ENCODE peak calls at places on chromosomes 5 and 9, in ten cellular contexts. Q is left cardiac atrium, W is iris pigment epithelial cell, S is astrocyte of the spinal cord, A is GF-D8, L is fibroblast of pulmonary artery, X is natural killer cell, B is NCI-H1436 treated with DMSO at 0.1 percent for 48 hours, J is activated T-cell treated with anti-CD3 and anti-CD28 coated beads for 1 hour, V is midbrain. U is an unnamed sample.

GRCh38 chr5:115435065-115435775 is 109.4 kb downstream of the FEM1C start:
- DNase-seq in Q (no peak), W (no peak), S (no peak), A (no peak), L (no peak), X (no peak), B (no peak), J (no peak), V (no peak), U (no peak)

GRCh38 chr9:110954822-110955291 is 83.4 kb downstream of the LPAR1 start:
- DNase-seq in Q (no peak), W (peak), S (peak), A (no peak), L (no peak), X (no peak), B (no peak), J (no peak), V (no peak), U (peak)

GRCh38 chr5:31661257-31661656 is 22.3 kb downstream of the PDZD2 start:
- DNase-seq in Q (no peak), W (no peak), S (no peak), A (no peak), L (no peak), X (no peak), B (no peak), J (no peak), V (no peak), U (no peak)

GRCh38 chr5:141121563-141121962 is at the start of gene PCDHB4:
- DNase-seq in Q (peak), W (no peak), S (no peak), A (no peak), L (peak), X (no peak), B (no peak), J (no peak), V (peak), U (peak)

GRCh38 chr5:107005161-107005560 is 665.6 kb downstream of the EFNA5 start:
- DNase-seq in Q (no peak), W (no peak), S (no peak), A (no peak), L (no peak), X (no peak), B (no peak), J (no peak), V (no peak), U (no peak)

GRCh38 chr9:88663766-88664419 is 128.9 kb downstream of the NXNL2 start:
- DNase-seq in Q (no peak), W (peak), S (no peak), A (no peak), L (peak), X (no peak), B (no peak), J (no peak), V (no peak), U (no peak)

GRCh38 chr5:165805756-165806155 is 2300.3 kb downstream of the MAT2B start:
- DNase-seq in Q (no peak), W (no peak), S (no peak), A (no peak), L (no peak), X (no peak), B (no peak), J (no peak), V (no peak), U (no peak)

GRCh38 chr5:9059920-9060691 is 485.8 kb downstream of the SEMA5A start:
- DNase-seq in Q (no peak), W (peak), S (peak), A (no peak), L (peak), X (no peak), B (no peak), J (no peak), V (no peak), U (peak)

GRCh38 chr9:136309101-136309801 is 5.4 kb upstream of the CCDC187 start:
- DNase-seq in Q (no peak), W (no peak), S (no peak), A (peak), L (no peak), X (no peak), B (peak), J (no peak), V (no peak), U (no peak)

GRCh38 chr9:14238518-14238917 is 75.4 kb downstream of the NFIB start:
- DNase-seq in Q (no peak), W (peak), S (peak), A (no peak), L (peak), X (no peak), B (no peak), J (no peak), V (no peak), U (peak)

GRCh38 chr9:4630836-4631235 is 31.3 kb upstream of the PLPP6 start:
- DNase-seq in Q (no peak), W (peak), S (peak), A (no peak), L (no peak), X (no peak), B (no peak), J (no peak), V (no peak), U (no peak)

GRCh38 chr9:94703488-94704140 is 22.9 kb upstream of the AOPEP start:
- DNase-seq in Q (no peak), W (no peak), S (no peak), A (no peak), L (no peak), X (no peak), B (no peak), J (no peak), V (no peak), U (no peak)

GRCh38 chr5:17221843-17222614 is 4.6 kb downstream of the BASP1 start:
- DNase-seq in Q (no peak), W (peak), S (peak), A (no peak), L (peak), X (no peak), B (no peak), J (no peak), V (no peak), U (peak)

GRCh38 chr9:129685220-129685932 is 19.9 kb downstream of the PRRX2 start:
- DNase-seq in Q (no peak), W (peak), S (no peak), A (no peak), L (no peak), X (no peak), B (no peak), J (no peak), V (no peak), U (peak)

GRCh38 chr5:83440826-83441225 is 30.7 kb upstream of the VCAN start:
- DNase-seq in Q (no peak), W (peak), S (peak), A (no peak), L (no peak), X (no peak), B (no peak), J (no peak), V (no peak), U (no peak)

GRCh38 chr9:87687207-87687606 is 38.7 kb upstream of the CTSL start:
- DNase-seq in Q (no peak), W (no peak), S (no peak), A (no peak), L (no peak), X (no peak), B (no peak), J (no peak), V (no peak), U (no peak)

U was measured in adipocyte.